ENCODE peak calls at places on chromosomes 5 and 9, in eight cellular contexts. One of them, this sample, is unnamed.

GRCh38 chr5:38077652-38078051 is 180.7 kb upstream of the EGFLAM start:
- DNase-seq in stimulated activated CD8-positive, alpha-beta memory T cell treated with anti-CD3 and anti-CD28 coated beads, Interleukin-7, amount 100 ng/mL, for 24 hours: no peak
- DNase-seq in AG08396: no peak
- DNase-seq in stimulated activated CD4-positive, alpha-beta T cell treated with anti-CD3 and anti-CD28 coated beads, Interleukin-15, amount 100 ng/mL, for 1 hour: no peak
- DNase-seq in Peyer's patch: no peak
- DNase-seq in HEK293T: no peak
- DNase-seq in NCI-H1417: no peak
- DNase-seq in mesenteric fat pad: no peak
- DNase-seq in this sample: no peak

GRCh38 chr5:168023190-168023589 is 268.3 kb upstream of the WWC1 start:
- DNase-seq in stimulated activated CD8-positive, alpha-beta memory T cell treated with anti-CD3 and anti-CD28 coated beads, Interleukin-7, amount 100 ng/mL, for 24 hours: no peak
- DNase-seq in AG08396: no peak
- DNase-seq in stimulated activated CD4-positive, alpha-beta T cell treated with anti-CD3 and anti-CD28 coated beads, Interleukin-15, amount 100 ng/mL, for 1 hour: no peak
- DNase-seq in Peyer's patch: no peak
- DNase-seq in HEK293T: no peak
- DNase-seq in NCI-H1417: no peak
- DNase-seq in mesenteric fat pad: no peak
- DNase-seq in this sample: peak

GRCh38 chr5:176774216-176775171 is 35.9 kb upstream of the UNC5A start:
- DNase-seq in stimulated activated CD8-positive, alpha-beta memory T cell treated with anti-CD3 and anti-CD28 coated beads, Interleukin-7, amount 100 ng/mL, for 24 hours: no peak
- DNase-seq in AG08396: no peak
- DNase-seq in stimulated activated CD4-positive, alpha-beta T cell treated with anti-CD3 and anti-CD28 coated beads, Interleukin-15, amount 100 ng/mL, for 1 hour: no peak
- DNase-seq in Peyer's patch: peak
- DNase-seq in HEK293T: peak
- DNase-seq in NCI-H1417: no peak
- DNase-seq in mesenteric fat pad: peak
- DNase-seq in this sample: peak

GRCh38 chr5:91885291-91886265 is 502.5 kb upstream of the ARRDC3 start:
- DNase-seq in stimulated activated CD8-positive, alpha-beta memory T cell treated with anti-CD3 and anti-CD28 coated beads, Interleukin-7, amount 100 ng/mL, for 24 hours: no peak
- DNase-seq in AG08396: no peak
- DNase-seq in stimulated activated CD4-positive, alpha-beta T cell treated with anti-CD3 and anti-CD28 coated beads, Interleukin-15, amount 100 ng/mL, for 1 hour: no peak
- DNase-seq in Peyer's patch: no peak
- DNase-seq in HEK293T: no peak
- DNase-seq in NCI-H1417: peak
- DNase-seq in mesenteric fat pad: no peak
- DNase-seq in this sample: no peak

GRCh38 chr5:150303660-150304411 is 1.1 kb upstream of the ARSI start:
- DNase-seq in stimulated activated CD8-positive, alpha-beta memory T cell treated with anti-CD3 and anti-CD28 coated beads, Interleukin-7, amount 100 ng/mL, for 24 hours: no peak
- DNase-seq in AG08396: peak
- DNase-seq in stimulated activated CD4-positive, alpha-beta T cell treated with anti-CD3 and anti-CD28 coated beads, Interleukin-15, amount 100 ng/mL, for 1 hour: no peak
- DNase-seq in Peyer's patch: no peak
- DNase-seq in HEK293T: no peak
- DNase-seq in NCI-H1417: no peak
- DNase-seq in mesenteric fat pad: no peak
- DNase-seq in this sample: peak

GRCh38 chr5:34039398-34040157 is 3.4 kb downstream of the C1QTNF3 start:
- DNase-seq in stimulated activated CD8-positive, alpha-beta memory T cell treated with anti-CD3 and anti-CD28 coated beads, Interleukin-7, amount 100 ng/mL, for 24 hours: no peak
- DNase-seq in AG08396: no peak
- DNase-seq in stimulated activated CD4-positive, alpha-beta T cell treated with anti-CD3 and anti-CD28 coated beads, Interleukin-15, amount 100 ng/mL, for 1 hour: no peak
- DNase-seq in Peyer's patch: no peak
- DNase-seq in HEK293T: no peak
- DNase-seq in NCI-H1417: no peak
- DNase-seq in mesenteric fat pad: no peak
- DNase-seq in this sample: no peak

GRCh38 chr9:112489876-112490661 is 3.4 kb downstream of the KIAA1958 start:
- DNase-seq in stimulated activated CD8-positive, alpha-beta memory T cell treated with anti-CD3 and anti-CD28 coated beads, Interleukin-7, amount 100 ng/mL, for 24 hours: no peak
- DNase-seq in AG08396: no peak
- DNase-seq in stimulated activated CD4-positive, alpha-beta T cell treated with anti-CD3 and anti-CD28 coated beads, Interleukin-15, amount 100 ng/mL, for 1 hour: no peak
- DNase-seq in Peyer's patch: no peak
- DNase-seq in HEK293T: no peak
- DNase-seq in NCI-H1417: peak
- DNase-seq in mesenteric fat pad: no peak
- DNase-seq in this sample: no peak

GRCh38 chr9:133523096-133523495 is 1.7 kb downstream of the MYMK start:
- DNase-seq in stimulated activated CD8-positive, alpha-beta memory T cell treated with anti-CD3 and anti-CD28 coated beads, Interleukin-7, amount 100 ng/mL, for 24 hours: no peak
- DNase-seq in AG08396: no peak
- DNase-seq in stimulated activated CD4-positive, alpha-beta T cell treated with anti-CD3 and anti-CD28 coated beads, Interleukin-15, amount 100 ng/mL, for 1 hour: no peak
- DNase-seq in Peyer's patch: no peak
- DNase-seq in HEK293T: no peak
- DNase-seq in NCI-H1417: no peak
- DNase-seq in mesenteric fat pad: no peak
- DNase-seq in this sample: no peak

GRCh38 chr5:126497506-126497905 is 74.3 kb downstream of the GRAMD2B start:
- DNase-seq in stimulated activated CD8-positive, alpha-beta memory T cell treated with anti-CD3 and anti-CD28 coated beads, Interleukin-7, amount 100 ng/mL, for 24 hours: no peak
- DNase-seq in AG08396: no peak
- DNase-seq in stimulated activated CD4-positive, alpha-beta T cell treated with anti-CD3 and anti-CD28 coated beads, Interleukin-15, amount 100 ng/mL, for 1 hour: no peak
- DNase-seq in Peyer's patch: no peak
- DNase-seq in HEK293T: no peak
- DNase-seq in NCI-H1417: no peak
- DNase-seq in mesenteric fat pad: no peak
- DNase-seq in this sample: no peak

GRCh38 chr5:90440644-90441043 is 31.1 kb upstream of the CETN3 start:
- DNase-seq in stimulated activated CD8-positive, alpha-beta memory T cell treated with anti-CD3 and anti-CD28 coated beads, Interleukin-7, amount 100 ng/mL, for 24 hours: no peak
- DNase-seq in AG08396: no peak
- DNase-seq in stimulated activated CD4-positive, alpha-beta T cell treated with anti-CD3 and anti-CD28 coated beads, Interleukin-15, amount 100 ng/mL, for 1 hour: no peak
- DNase-seq in Peyer's patch: no peak
- DNase-seq in HEK293T: no peak
- DNase-seq in NCI-H1417: no peak
- DNase-seq in mesenteric fat pad: no peak
- DNase-seq in this sample: no peak

GRCh38 chr5:117652001-117652639 is 1077.5 kb upstream of the SEMA6A start:
- DNase-seq in stimulated activated CD8-positive, alpha-beta memory T cell treated with anti-CD3 and anti-CD28 coated beads, Interleukin-7, amount 100 ng/mL, for 24 hours: no peak
- DNase-seq in AG08396: no peak
- DNase-seq in stimulated activated CD4-positive, alpha-beta T cell treated with anti-CD3 and anti-CD28 coated beads, Interleukin-15, amount 100 ng/mL, for 1 hour: no peak
- DNase-seq in Peyer's patch: no peak
- DNase-seq in HEK293T: no peak
- DNase-seq in NCI-H1417: no peak
- DNase-seq in mesenteric fat pad: no peak
- DNase-seq in this sample: no peak